ENCODE peak calls at places on chromosomes 5 and 9, in nine cellular contexts. I is left ventricle myocardium inferior, C is heart right ventricle, R is psoas muscle, T is left lung, S is cardiac muscle cell, X is fibroblast of lung, Z is tibial nerve, J is Panc1. K is an unnamed sample.

GRCh38 chr5:150585781-150586461 is 54.5 kb upstream of the SYNPO start:
- DNase-seq in I (no peak), C (no peak), R (peak; percentile 68), T (peak; percentile 25), S (no peak), X (no peak), Z (no peak), J (no peak), K (no peak)

GRCh38 chr5:120655828-120656435 is 191.8 kb downstream of the PRR16 start:
- DNase-seq in I (no peak), C (no peak), R (no peak), T (no peak), S (peak; percentile 60), X (peak; percentile 41), Z (no peak), J (no peak), K (no peak)

GRCh38 chr9:121736147-121736721 is 84.8 kb downstream of the DAB2IP start:
- DNase-seq in I (peak; percentile 86), C (peak; percentile 85), R (peak; percentile 85), T (peak; percentile 82), S (peak; percentile 76), X (peak; percentile 53), Z (peak; percentile 50), J (no peak), K (no peak)

GRCh38 chr5:37005252-37005651 is 128.7 kb downstream of the NIPBL start:
- DNase-seq in I (no peak), C (no peak), R (no peak), T (no peak), S (no peak), X (peak; percentile 10), Z (no peak), J (no peak), K (no peak)

GRCh38 chr5:107126341-107126740 is 544.4 kb downstream of the EFNA5 start:
- DNase-seq in I (no peak), C (no peak), R (no peak), T (no peak), S (no peak), X (no peak), Z (no peak), J (no peak), K (no peak)

GRCh38 chr5:168790691-168791230 is 211.6 kb upstream of the PANK3 start:
- DNase-seq in I (no peak), C (no peak), R (no peak), T (no peak), S (no peak), X (no peak), Z (no peak), J (no peak), K (no peak)

GRCh38 chr9:86201474-86202337 is 57.8 kb downstream of the C9orf153 start:
- DNase-seq in I (no peak), C (no peak), R (no peak), T (no peak), S (no peak), X (no peak), Z (no peak), J (no peak), K (no peak)

GRCh38 chr9:137467161-137467581 is 8.0 kb upstream of the NSMF start:
- DNase-seq in I (no peak), C (no peak), R (peak; percentile 35), T (peak; percentile 20), S (no peak), X (no peak), Z (peak; percentile 10), J (no peak), K (no peak)

GRCh38 chr5:98314262-98314661 is 459.2 kb upstream of the RGMB start:
- DNase-seq in I (no peak), C (no peak), R (no peak), T (no peak), S (no peak), X (peak; percentile 73), Z (no peak), J (peak; percentile 60), K (no peak)

GRCh38 chr5:15476977-15477376 is 23.0 kb upstream of the FBXL7 start:
- DNase-seq in I (no peak), C (no peak), R (no peak), T (no peak), S (no peak), X (no peak), Z (no peak), J (no peak), K (no peak)

GRCh38 chr5:6829150-6829784 is 116.0 kb downstream of the TENT4A start:
- DNase-seq in I (no peak), C (no peak), R (no peak), T (no peak), S (no peak), X (no peak), Z (no peak), J (no peak), K (no peak)

GRCh38 chr5:33690736-33691135 is 201.1 kb downstream of the ADAMTS12 start:
- DNase-seq in I (no peak), C (no peak), R (no peak), T (no peak), S (no peak), X (peak; percentile 64), Z (no peak), J (no peak), K (no peak)
- TF ChIP-seq CTCF in I (no peak), C (no peak), R (no peak), T (no peak), S (no peak), X (no peak), Z (no peak), J (no peak), K (no peak)

GRCh38 chr9:133237271-133237731 is 28.3 kb upstream of the OBP2B start:
- DNase-seq in I (no peak), C (no peak), R (no peak), T (no peak), S (no peak), X (no peak), Z (no peak), J (no peak), K (no peak)
- H3K27ac ChIP-seq in I (peak overlapping the region; percentile 91), C (peak overlapping the region; percentile 82), R (peak overlapping the region; percentile 65), T (peak overlapping the region; percentile 1), S (no peak overlapping the region), X (no peak overlapping the region), Z (peak overlapping the region; percentile 41), J (no peak overlapping the region), K (no peak overlapping the region)

GRCh38 chr9:74771672-74772071 is 116.0 kb downstream of the TRPM6 start:
- DNase-seq in I (no peak), C (no peak), R (no peak), T (no peak), S (no peak), X (no peak), Z (no peak), J (no peak), K (no peak)

GRCh38 chr9:74773886-74774479 is 113.7 kb downstream of the TRPM6 start:
- DNase-seq in I (peak; percentile 71), C (peak; percentile 65), R (peak; percentile 80), T (peak; percentile 65), S (peak; percentile 81), X (peak; percentile 80), Z (peak; percentile 66), J (peak; percentile 39), K (peak; percentile 44)

GRCh38 chr9:74771262-74771585 is 116.5 kb downstream of the TRPM6 start:
- DNase-seq in I (no peak), C (no peak), R (no peak), T (no peak), S (no peak), X (no peak), Z (no peak), J (no peak), K (no peak)

GRCh38 chr9:74772126-74772525 is 115.6 kb downstream of the TRPM6 start:
- DNase-seq in I (no peak), C (no peak), R (no peak), T (no peak), S (no peak), X (no peak), Z (no peak), J (no peak), K (no peak)

DNA sequence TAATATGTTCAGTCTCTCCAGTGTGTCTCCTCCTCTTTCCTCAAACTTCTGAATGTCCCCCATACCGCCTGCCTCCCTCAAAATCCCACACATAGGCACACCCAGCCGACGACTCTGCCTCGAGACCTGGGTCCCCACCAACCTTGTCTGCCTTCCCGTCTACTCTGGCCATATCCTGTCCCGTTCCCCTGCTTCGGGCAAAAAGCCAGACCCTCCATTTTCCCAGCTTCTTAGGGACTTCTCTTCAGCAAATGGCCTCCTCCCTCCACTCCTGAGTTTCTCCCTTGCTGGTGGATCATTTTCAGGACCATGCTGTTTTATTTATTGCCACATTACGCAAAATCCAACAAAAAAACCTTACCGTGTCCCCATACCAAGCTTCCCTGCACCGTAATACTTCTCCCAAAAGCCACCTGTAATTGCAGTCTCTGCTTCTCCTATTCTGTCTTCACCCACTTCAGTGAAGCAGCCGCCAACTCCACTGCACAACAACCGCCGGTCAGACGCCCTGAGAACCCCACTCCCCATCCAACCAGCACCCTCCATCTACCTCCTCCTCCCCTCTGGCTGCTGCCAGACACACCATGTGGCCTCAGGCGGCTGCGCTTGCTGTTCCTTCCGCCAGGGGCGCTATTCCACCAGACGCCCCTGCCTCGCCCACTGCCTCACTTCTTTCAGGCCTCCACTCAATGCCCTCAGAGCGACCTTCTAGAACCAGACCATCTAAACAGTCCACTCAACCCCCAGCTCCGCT is 117.0 kb downstream of the TRPM6 start:
- DNase-seq in I (no peak), C (peak; percentile 19), R (no peak), T (no peak), S (peak; percentile 36), X (no peak), Z (no peak), J (peak; percentile 25), K (no peak)
- TF ChIP-seq CTCF in I (peak; percentile 54), C (peak; percentile 27), R (peak; percentile 29), T (peak; percentile 50), S (peak; percentile 70), X (peak; percentile 49), Z (peak; percentile 42), J (peak; percentile 85), K (peak; percentile 66)

DNA sequence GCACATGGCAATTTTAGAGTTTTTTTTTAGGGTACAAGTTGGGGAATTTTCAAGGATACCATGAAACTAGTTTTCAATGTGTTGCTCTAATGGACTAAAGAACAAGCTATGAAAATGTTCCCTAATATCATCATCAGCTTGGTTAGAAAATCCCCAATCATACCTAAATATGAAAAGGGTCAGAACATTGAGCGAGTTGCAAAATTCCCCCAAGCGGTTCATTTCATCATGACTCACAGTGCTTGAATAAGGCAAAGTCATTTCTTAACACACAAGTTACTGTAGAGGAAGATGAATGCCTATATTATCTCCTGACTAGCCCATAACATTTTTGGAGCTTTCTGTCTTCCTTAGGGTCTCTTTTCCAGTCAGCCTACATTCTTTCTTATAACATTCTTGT is 62.7 kb downstream of the ST8SIA4 start:
- DNase-seq in I (no peak), C (no peak), R (no peak), T (no peak), S (no peak), X (peak; percentile 71), Z (no peak), J (no peak), K (no peak)
- H3K27ac ChIP-seq in I (peak overlapping the region; percentile 69), C (peak overlapping the region; percentile 65), R (no peak overlapping the region), T (no peak overlapping the region), S (no peak overlapping the region), X (no peak overlapping the region), Z (no peak overlapping the region), J (no peak overlapping the region), K (no peak overlapping the region)

DNA sequence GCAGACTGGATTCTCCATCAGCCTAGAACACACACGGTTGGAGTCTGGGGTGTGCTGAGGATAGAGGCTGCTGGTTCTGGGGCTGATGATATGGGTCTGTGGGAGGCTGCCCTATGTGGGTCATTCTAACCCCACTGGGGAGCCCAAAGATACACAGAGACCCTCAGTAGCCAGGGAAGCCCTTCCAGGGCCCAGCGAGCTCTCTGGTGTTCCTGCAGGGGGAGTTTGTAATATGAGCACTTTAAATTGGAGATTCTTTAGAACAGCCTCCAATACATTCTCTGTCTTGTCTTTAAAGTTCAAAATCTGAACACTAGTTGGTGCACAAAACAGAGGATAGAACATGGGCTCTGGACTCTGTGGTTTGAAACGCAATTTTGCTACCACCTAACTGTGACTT is 2.4 kb downstream of the ACTL7A start:
- DNase-seq in I (no peak), C (no peak), R (no peak), T (no peak), S (no peak), X (no peak), Z (no peak), J (no peak), K (no peak)
- TF ChIP-seq CTCF in I (no peak), C (no peak), R (no peak), T (no peak), S (no peak), X (no peak), Z (no peak), J (no peak), K (no peak)

K was measured in CD4-positive, alpha-beta T cell.